ENCODE peak calls at places on chromosomes 3 and 15, in ten cellular contexts. J is adrenal gland; I is cardiac fibroblast; L is astrocyte; Q is Calu3; P is psoas muscle; F is B cell; H is CD4-positive, alpha-beta T cell; V is lung; R is astrocyte of the cerebellum. O is an unnamed sample.
A peak's percentile ranks its signal among the peaks of the same experiment; 100 is the strongest.

GRCh38 chr3:146088840-146089239 is 72.1 kb downstream of the PLOD2 start:
- DNase-seq in J (no peak), I (no peak), L (no peak), Q (no peak), P (no peak), F (no peak), H (no peak), V (no peak), R (no peak), O (no peak)

GRCh38 chr3:123618768-123619484 is 34.1 kb upstream of the HACD2 start:
- DNase-seq in J (peak; percentile 76), I (peak; percentile 94), L (peak; percentile 61), Q (peak; percentile 46), P (peak; percentile 72), F (no peak), H (no peak), V (peak; percentile 67), R (peak; percentile 68), O (no peak)

GRCh38 chr3:18237251-18238005 is 187.7 kb downstream of the SATB1 start:
- DNase-seq in J (no peak), I (peak; percentile 39), L (peak; percentile 81), Q (no peak), P (no peak), F (no peak), H (no peak), V (no peak), R (peak; percentile 31), O (no peak)

GRCh38 chr3:31833391-31834165 is 147.5 kb downstream of the OSBPL10 start:
- DNase-seq in J (no peak), I (no peak), L (no peak), Q (no peak), P (no peak), F (no peak), H (no peak), V (no peak), R (no peak), O (no peak)

GRCh38 chr15:62165029-62165792 is at the start of gene C2CD4B:
- DNase-seq in J (peak; percentile 39), I (peak; percentile 62), L (no peak), Q (peak; percentile 97), P (peak; percentile 70), F (no peak), H (no peak), V (peak; percentile 67), R (no peak), O (no peak)

GRCh38 chr3:104939196-104939595 is 427.5 kb upstream of the ALCAM start:
- DNase-seq in J (no peak), I (peak; percentile 29), L (no peak), Q (no peak), P (no peak), F (no peak), H (no peak), V (no peak), R (no peak), O (no peak)

GRCh38 chr3:157098121-157098822 is 61.7 kb downstream of the CCNL1 start:
- DNase-seq in J (no peak), I (no peak), L (peak; percentile 83), Q (no peak), P (no peak), F (no peak), H (no peak), V (no peak), R (peak; percentile 72), O (no peak)

GRCh38 chr15:96316953-96317629 is 13.4 kb upstream of the NR2F2 start:
- DNase-seq in J (no peak), I (no peak), L (no peak), Q (peak; percentile 57), P (no peak), F (no peak), H (no peak), V (no peak), R (no peak), O (no peak)

DNA sequence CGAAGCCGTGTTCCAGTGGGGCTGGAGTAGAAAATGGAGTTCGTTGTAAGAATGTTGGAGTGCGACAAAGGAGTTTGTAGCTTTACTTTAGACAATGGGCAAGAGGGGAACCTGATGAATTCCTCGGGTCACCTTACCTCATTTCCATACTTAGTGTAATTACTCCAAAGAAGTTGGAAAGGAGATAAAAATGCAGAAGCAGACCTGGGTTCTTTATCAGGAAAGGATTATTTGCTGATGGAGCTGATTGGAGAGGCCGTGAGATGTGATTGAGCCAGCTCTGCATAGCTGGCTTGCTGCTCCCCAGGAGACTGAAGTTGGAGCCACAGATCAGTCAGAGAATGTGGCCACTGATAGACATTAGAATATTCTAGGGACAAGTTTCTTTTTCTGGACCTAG is 33.4 kb upstream of the TBL1XR1 start:
- DNase-seq in J (no peak), I (no peak), L (no peak), Q (no peak), P (no peak), F (no peak), H (no peak), V (no peak), R (no peak), O (no peak)
- TF ChIP-seq CTCF in J (no peak), I (no peak), L (no peak), Q (no peak), P (no peak), F (no peak), H (no peak), V (no peak), R (no peak), O (no peak)

GRCh38 chr3:30607032-30607833 is 832 bp downstream of the TGFBR2 start:
- DNase-seq in J (peak; percentile 74), I (peak; percentile 68), L (no peak), Q (peak; percentile 60), P (peak; percentile 83), F (peak; percentile 83), H (peak; percentile 66), V (peak; percentile 83), R (no peak), O (no peak)

GRCh38 chr3:30604566-30604965 is 1.8 kb upstream of the TGFBR2 start:
- DNase-seq in J (no peak), I (no peak), L (no peak), Q (no peak), P (no peak), F (no peak), H (no peak), V (no peak), R (no peak), O (no peak)

GRCh38 chr3:30605005-30605404 is 1.4 kb upstream of the TGFBR2 start:
- DNase-seq in J (no peak), I (no peak), L (no peak), Q (no peak), P (no peak), F (no peak), H (no peak), V (no peak), R (no peak), O (no peak)

GRCh38 chr3:30605706-30606300 is 598 bp upstream of the TGFBR2 start:
- DNase-seq in J (no peak), I (no peak), L (no peak), Q (no peak), P (no peak), F (no peak), H (no peak), V (no peak), R (no peak), O (no peak)

DNA sequence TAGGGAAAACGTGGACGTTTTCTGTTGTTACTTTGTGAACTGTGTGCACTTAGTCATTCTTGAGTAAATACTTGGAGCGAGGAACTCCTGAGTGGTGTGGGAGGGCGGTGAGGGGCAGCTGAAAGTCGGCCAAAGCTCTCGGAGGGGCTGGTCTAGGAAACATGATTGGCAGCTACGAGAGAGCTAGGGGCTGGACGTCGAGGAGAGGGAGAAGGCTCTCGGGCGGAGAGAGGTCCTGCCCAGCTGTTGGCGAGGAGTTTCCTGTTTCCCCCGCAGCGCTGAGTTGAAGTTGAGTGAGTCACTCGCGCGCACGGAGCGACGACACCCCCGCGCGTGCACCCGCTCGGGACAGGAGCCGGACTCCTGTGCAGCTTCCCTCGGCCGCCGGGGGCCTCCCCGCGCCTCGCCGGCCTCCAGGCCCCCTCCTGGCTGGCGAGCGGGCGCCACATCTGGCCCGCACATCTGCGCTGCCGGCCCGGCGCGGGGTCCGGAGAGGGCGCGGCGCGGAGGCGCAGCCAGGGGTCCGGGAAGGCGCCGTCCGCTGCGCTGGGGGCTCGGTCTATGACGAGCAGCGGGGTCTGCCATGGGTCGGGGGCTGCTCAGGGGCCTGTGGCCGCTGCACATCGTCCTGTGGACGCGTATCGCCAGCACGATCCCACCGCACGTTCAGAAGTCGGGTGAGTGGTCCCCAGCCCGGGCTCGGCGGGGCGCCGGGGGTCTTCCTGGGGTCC is at the start of gene TGFBR2:
- DNase-seq in J (peak; percentile 96), I (peak; percentile 99), L (peak; percentile 99), Q (peak; percentile 95), P (peak; percentile 97), F (peak; percentile 85), H (peak; percentile 77), V (peak; percentile 97), R (peak; percentile 93), O (peak; percentile 94)
- TF ChIP-seq CTCF in J (peak; percentile 33), I (no peak), L (no peak), Q (no peak), P (peak; percentile 23), F (no peak), H (no peak), V (no peak), R (peak; percentile 1), O (peak; percentile 34)

GRCh38 chr15:42590619-42591237 is 15.3 kb downstream of the STARD9 start:
- DNase-seq in J (no peak), I (no peak), L (no peak), Q (no peak), P (no peak), F (no peak), H (no peak), V (no peak), R (no peak), O (no peak)

GRCh38 chr15:42595641-42596240 is 20.3 kb downstream of the STARD9 start:
- DNase-seq in J (no peak), I (peak; percentile 60), L (no peak), Q (no peak), P (no peak), F (no peak), H (no peak), V (no peak), R (no peak), O (no peak)

GRCh38 chr15:42593143-42593542 is 17.7 kb downstream of the STARD9 start:
- DNase-seq in J (no peak), I (no peak), L (no peak), Q (no peak), P (peak; percentile 61), F (no peak), H (no peak), V (no peak), R (no peak), O (no peak)

DNA sequence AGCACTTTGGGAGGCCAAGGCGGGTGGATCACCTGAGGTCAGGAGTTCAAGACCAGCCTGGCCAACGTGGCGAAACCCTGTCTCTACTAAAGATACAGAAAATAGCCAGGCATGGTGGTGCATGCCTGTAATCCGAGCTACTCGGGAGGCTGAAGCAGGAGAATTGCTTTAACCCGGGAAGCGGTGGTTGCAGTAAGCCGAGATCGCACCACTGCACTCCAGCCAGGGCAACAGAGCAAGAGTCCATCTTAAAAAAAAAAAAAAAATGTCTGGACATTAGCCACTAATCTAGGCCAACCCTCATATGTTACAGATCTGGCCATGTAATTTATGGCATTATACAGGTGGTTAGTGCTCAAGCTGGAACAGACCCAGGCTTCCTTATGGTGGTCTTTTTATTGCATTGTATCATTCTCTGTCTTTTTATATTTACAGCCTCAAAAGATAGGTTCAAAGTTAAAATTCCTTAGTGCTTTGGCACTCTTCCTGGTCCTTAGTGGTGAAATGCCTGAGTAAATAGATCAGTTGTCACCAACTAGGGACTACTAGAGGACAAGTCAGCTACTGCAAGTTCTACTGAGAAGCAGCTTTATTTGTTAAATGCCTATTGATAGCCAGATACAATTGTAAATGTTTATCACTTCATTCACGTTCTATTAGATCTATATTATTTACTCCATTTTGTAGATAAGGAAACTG is 16.0 kb downstream of the STARD9 start:
- DNase-seq in J (no peak), I (peak; percentile 66), L (peak; percentile 40), Q (no peak), P (no peak), F (no peak), H (no peak), V (no peak), R (peak; percentile 49), O (peak; percentile 36)
- TF ChIP-seq CTCF in J (peak; percentile 41), I (peak; percentile 41), L (peak; percentile 25), Q (no peak), P (peak; percentile 23), F (peak; percentile 23), H (peak; percentile 12), V (no peak), R (peak; percentile 36), O (peak; percentile 54)

GRCh38 chr3:141452045-141452444 is 34.8 kb upstream of the RASA2 start:
- DNase-seq in J (peak; percentile 52), I (peak; percentile 88), L (peak; percentile 41), Q (peak; percentile 56), P (no peak), F (peak; percentile 49), H (peak; percentile 38), V (no peak), R (peak; percentile 65), O (no peak)
- TF ChIP-seq CTCF in J (peak; percentile 61), I (peak; percentile 59), L (peak; percentile 72), Q (no peak), P (peak; percentile 56), F (peak; percentile 73), H (peak; percentile 88), V (peak; percentile 47), R (peak; percentile 90), O (peak; percentile 52)